ENCODE peak calls at places on chromosomes 13 and 19, in ten cellular contexts. J is BE2C, K is colonic mucosa, X is aorta, H is SJCRH30, V is transverse colon, W is cardiac muscle cell, S is neural progenitor cell, C is neuronal stem cell, Q is heart left ventricle. O is an unnamed sample. For H3K27me3, the result is how much of the 10 kb centered on the place peaks cover.

GRCh38 chr19:50417138-50417849 is 1.4 kb upstream of the SPIB start:
- DNase-seq in J (no peak), K (peak), X (no peak), H (no peak), V (peak), W (no peak), S (no peak), C (no peak), Q (no peak), O (peak)

GRCh38 chr13:52739468-52740071 is at the start of gene CNMD:
- DNase-seq in J (no peak), K (no peak), X (no peak), H (no peak), V (no peak), W (peak), S (peak), C (no peak), Q (no peak), O (no peak)

GRCh38 chr13:113220877-113221276 is 11.5 kb downstream of the CUL4A start:
- DNase-seq in J (peak), K (no peak), X (no peak), H (peak), V (no peak), W (no peak), S (peak), C (no peak), Q (peak), O (no peak)

GRCh38 chr13:105969761-105970160 is 565.7 kb downstream of the EFNB2 start:
- DNase-seq in J (no peak), K (no peak), X (no peak), H (no peak), V (no peak), W (no peak), S (no peak), C (no peak), Q (no peak), O (no peak)

GRCh38 chr19:48858984-48859710 is 9.3 kb downstream of the PLEKHA4 start:
- DNase-seq in J (no peak), K (peak), X (peak), H (no peak), V (peak), W (no peak), S (no peak), C (no peak), Q (no peak), O (peak)

GRCh38 chr19:51784922-51785690 is 9.9 kb upstream of the FPR3 start:
- DNase-seq in J (no peak), K (peak), X (peak), H (no peak), V (peak), W (no peak), S (no peak), C (no peak), Q (peak), O (peak)

GRCh38 chr13:111846396-111847174 is 220.4 kb upstream of the SOX1 start:
- DNase-seq in J (no peak), K (no peak), X (no peak), H (no peak), V (no peak), W (no peak), S (no peak), C (no peak), Q (no peak), O (no peak)

GRCh38 chr13:93289842-93290241 is 63.2 kb downstream of the GPC6 start:
- DNase-seq in J (no peak), K (no peak), X (no peak), H (no peak), V (no peak), W (no peak), S (no peak), C (no peak), Q (no peak), O (no peak)

GRCh38 chr13:110826101-110826500 is 88.8 kb downstream of the ANKRD10 start:
- DNase-seq in J (no peak), K (no peak), X (no peak), H (no peak), V (no peak), W (no peak), S (no peak), C (no peak), Q (no peak), O (no peak)

GRCh38 chr13:34810996-34811395 is 131.1 kb upstream of the NBEA start:
- DNase-seq in J (peak), K (no peak), X (no peak), H (no peak), V (no peak), W (no peak), S (no peak), C (no peak), Q (no peak), O (no peak)

GRCh38 chr13:26255717-26256277 is 1.9 kb downstream of the CDK8 start:
- DNase-seq in J (peak), K (no peak), X (no peak), H (peak), V (no peak), W (peak), S (no peak), C (no peak), Q (no peak), O (peak)

GRCh38 chr13:59700281-59700680 is 463.4 kb downstream of the DIAPH3 start:
- DNase-seq in J (no peak), K (no peak), X (no peak), H (no peak), V (no peak), W (no peak), S (no peak), C (no peak), Q (no peak), O (no peak)

GRCh38 chr19:15248648-15249559 is 16.7 kb upstream of the EPHX3 start:
- DNase-seq in J (no peak), K (peak), X (peak), H (peak), V (peak), W (no peak), S (no peak), C (no peak), Q (peak), O (no peak)

GRCh38 chr19:49585023-49585422 is 3.9 kb downstream of the PRRG2 start:
- DNase-seq in J (peak), K (no peak), X (no peak), H (no peak), V (no peak), W (peak), S (peak), C (no peak), Q (no peak), O (no peak)

GRCh38 chr19:6161271-6161850 is 25.9 kb downstream of the ACSBG2 start:
- DNase-seq in J (peak), K (peak), X (no peak), H (peak), V (peak), W (no peak), S (peak), C (no peak), Q (peak), O (peak)

GRCh38 chr19:17607936-17608335 is 52.5 kb downstream of the COLGALT1 start:
- DNase-seq in J (no peak), K (no peak), X (no peak), H (no peak), V (no peak), W (no peak), S (no peak), C (no peak), Q (no peak), O (no peak)

GRCh38 chr13:66344770-66345367 is 885.3 kb downstream of the PCDH9 start:
- DNase-seq in J (no peak), K (no peak), X (no peak), H (no peak), V (no peak), W (no peak), S (peak), C (peak), Q (no peak), O (no peak)

GRCh38 chr19:4033028-4033956 is 25.8 kb downstream of the PIAS4 start:
- DNase-seq in J (no peak), K (no peak), X (no peak), H (no peak), V (no peak), W (no peak), S (no peak), C (no peak), Q (no peak), O (no peak)

GRCh38 chr13:26899153-26899552 is 138.6 kb upstream of the GPR12 start:
- DNase-seq in J (no peak), K (no peak), X (no peak), H (no peak), V (no peak), W (no peak), S (no peak), C (no peak), Q (no peak), O (no peak)

GRCh38 chr13:95588721-95589120 is 36.2 kb downstream of the CLDN10 start:
- DNase-seq in J (no peak), K (no peak), X (no peak), H (no peak), V (no peak), W (no peak), S (no peak), C (no peak), Q (no peak), O (no peak)

GRCh38 chr13:63472736-63473135 is 2057.1 kb upstream of the PCDH20 start:
- DNase-seq in J (no peak), K (no peak), X (no peak), H (no peak), V (no peak), W (no peak), S (no peak), C (no peak), Q (no peak), O (no peak)

GRCh38 chr19:15243236-15243957 is 11.1 kb upstream of the EPHX3 start:
- DNase-seq in J (no peak), K (no peak), X (no peak), H (no peak), V (no peak), W (no peak), S (no peak), C (no peak), Q (no peak), O (no peak)

GRCh38 chr13:80337011-80337688 is 3.8 kb downstream of the SPRY2 start:
- DNase-seq in J (peak), K (peak), X (no peak), H (peak), V (peak), W (no peak), S (no peak), C (no peak), Q (peak), O (no peak)

GRCh38 chr13:32126298-32126697 is 94.7 kb downstream of the FRY start:
- DNase-seq in J (no peak), K (no peak), X (no peak), H (no peak), V (no peak), W (no peak), S (no peak), C (no peak), Q (no peak), O (no peak)

GRCh38 chr19:2719232-2719735 is 1.9 kb downstream of the DIRAS1 start:
- DNase-seq in J (no peak), K (no peak), X (no peak), H (no peak), V (no peak), W (no peak), S (no peak), C (no peak), Q (no peak), O (no peak)

GRCh38 chr19:2717638-2718541 is 3.3 kb downstream of the DIRAS1 start:
- DNase-seq in J (no peak), K (no peak), X (no peak), H (no peak), V (no peak), W (no peak), S (no peak), C (no peak), Q (no peak), O (no peak)

GRCh38 chr19:2721570-2722540 is 683 bp upstream of the DIRAS1 start:
- DNase-seq in J (no peak), K (no peak), X (no peak), H (no peak), V (no peak), W (no peak), S (no peak), C (no peak), Q (no peak), O (no peak)

GRCh38 chr19:2720777-2721569 is at the start of gene DIRAS1:
- DNase-seq in J (peak), K (no peak), X (no peak), H (no peak), V (no peak), W (peak), S (peak), C (no peak), Q (peak), O (no peak)

GRCh38 chr19:2719910-2720776 is 1.0 kb downstream of the DIRAS1 start:
- DNase-seq in J (no peak), K (no peak), X (no peak), H (no peak), V (no peak), W (no peak), S (peak), C (no peak), Q (peak), O (no peak)
- H3K4me3 ChIP-seq in J (peak), K (no peak), X (no peak), H (no peak), V (peak), W (peak), S (peak), C (peak), Q (peak), O (no peak)

DNA sequence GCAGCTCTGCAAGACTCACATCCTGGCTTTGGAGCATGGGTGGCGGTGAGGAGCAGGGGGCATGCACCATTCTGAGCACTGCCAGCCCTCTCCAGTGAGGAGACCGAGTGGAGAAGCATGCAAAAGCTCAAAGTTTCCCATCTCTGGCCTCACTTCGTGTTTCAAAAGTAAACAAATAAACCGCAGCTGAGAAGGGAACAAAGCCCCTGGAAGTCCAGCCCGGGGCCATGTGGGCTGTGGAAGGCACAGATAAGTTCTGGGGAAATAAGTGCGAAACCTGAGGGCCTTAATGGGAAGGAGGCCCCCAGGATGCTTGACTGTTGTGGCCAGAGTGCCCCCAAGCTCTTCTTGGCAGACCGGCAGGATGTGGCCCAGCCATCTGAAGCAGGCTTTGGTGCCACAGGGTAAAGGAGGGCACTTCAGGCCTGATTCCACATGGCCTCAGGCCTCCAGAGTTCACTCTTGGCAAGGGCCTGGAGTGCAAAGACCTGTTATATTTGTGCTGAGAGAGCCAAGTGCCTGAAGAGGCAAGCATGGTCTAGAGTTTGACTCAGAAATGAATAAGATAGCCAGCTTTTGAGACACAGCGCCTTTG is 1.2 kb downstream of the MEDAG start:
- DNase-seq in J (no peak), K (no peak), X (no peak), H (peak), V (no peak), W (no peak), S (no peak), C (no peak), Q (peak), O (no peak)
- H3K27me3 ChIP-seq in J (under half), K (under half), X (under half), H (under half), V (half or more), W (half or more), S (under half), C (under half), Q (under half), O (under half)

DNA sequence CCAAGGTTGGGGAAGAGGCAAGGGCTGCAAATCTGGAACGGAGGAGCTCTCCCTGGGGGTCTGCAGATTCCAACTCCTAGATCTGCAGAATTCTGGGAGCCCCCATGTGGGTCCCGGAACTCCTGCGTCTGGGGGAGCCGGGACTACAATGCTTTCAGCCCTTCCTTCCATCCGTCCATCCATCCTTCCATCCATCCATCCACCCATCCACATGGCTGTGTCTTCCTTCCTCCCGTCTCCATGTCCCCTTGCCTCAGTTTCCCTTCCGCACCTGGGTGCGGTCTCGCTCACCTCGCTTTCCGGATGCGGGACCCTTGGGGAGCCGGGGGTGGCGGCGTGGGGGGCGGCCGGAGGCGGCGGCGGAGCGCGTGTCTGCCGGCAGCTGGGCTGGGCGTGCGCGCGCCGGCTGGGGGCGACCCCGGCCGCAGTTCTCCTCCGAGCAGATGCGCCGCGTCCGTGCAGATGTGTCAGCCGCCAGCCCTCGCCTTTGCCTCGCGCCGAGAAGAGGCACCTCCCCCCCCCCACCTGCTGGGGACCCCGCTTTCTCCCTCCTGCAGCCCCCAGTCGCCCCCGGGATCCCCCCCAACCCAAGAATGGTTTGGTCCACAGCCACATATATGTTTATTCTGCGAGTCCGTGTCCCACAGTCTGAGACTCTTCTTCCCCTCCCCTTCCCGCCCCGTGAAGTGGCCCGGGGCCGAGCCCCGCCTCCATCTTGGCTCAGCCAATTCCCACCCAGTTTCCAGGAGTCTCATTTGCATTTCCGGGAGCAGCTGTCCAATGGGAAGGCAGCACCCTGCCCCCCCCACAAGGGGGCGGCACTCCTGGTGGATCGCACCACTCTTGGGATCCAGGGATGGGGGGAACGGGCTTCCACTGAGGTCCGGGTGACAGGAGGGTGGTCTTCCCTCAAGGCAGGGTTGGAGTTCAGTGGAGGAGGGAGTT is 8.8 kb downstream of the ISOC2 start:
- DNase-seq in J (peak), K (peak), X (no peak), H (peak), V (peak), W (peak), S (peak), C (peak), Q (peak), O (peak)
- H3K4me3 ChIP-seq in J (peak), K (no peak), X (no peak), H (no peak), V (no peak), W (peak), S (peak), C (peak), Q (no peak), O (no peak)

GRCh38 chr19:38399081-38399480 is 3.8 kb upstream of the FAM98C start:
- DNase-seq in J (no peak), K (no peak), X (no peak), H (no peak), V (no peak), W (no peak), S (no peak), C (no peak), Q (no peak), O (no peak)

GRCh38 chr19:38402623-38402966 is 298 bp upstream of the FAM98C start:
- DNase-seq in J (no peak), K (no peak), X (no peak), H (no peak), V (no peak), W (no peak), S (no peak), C (no peak), Q (no peak), O (no peak)

GRCh38 chr19:38401148-38401547 is 1.7 kb upstream of the FAM98C start:
- DNase-seq in J (no peak), K (no peak), X (no peak), H (no peak), V (no peak), W (no peak), S (no peak), C (no peak), Q (no peak), O (no peak)

GRCh38 chr19:38400361-38400760 is 2.5 kb upstream of the FAM98C start:
- DNase-seq in J (no peak), K (no peak), X (no peak), H (no peak), V (no peak), W (no peak), S (no peak), C (no peak), Q (no peak), O (no peak)

GRCh38 chr19:38399537-38399936 is 3.4 kb upstream of the FAM98C start:
- DNase-seq in J (no peak), K (no peak), X (no peak), H (no peak), V (no peak), W (no peak), S (no peak), C (no peak), Q (no peak), O (no peak)
- H3K27me3 ChIP-seq in J (under half), K (under half), X (under half), H (under half), V (half or more), W (under half), S (under half), C (under half), Q (half or more), O (under half)

DNA sequence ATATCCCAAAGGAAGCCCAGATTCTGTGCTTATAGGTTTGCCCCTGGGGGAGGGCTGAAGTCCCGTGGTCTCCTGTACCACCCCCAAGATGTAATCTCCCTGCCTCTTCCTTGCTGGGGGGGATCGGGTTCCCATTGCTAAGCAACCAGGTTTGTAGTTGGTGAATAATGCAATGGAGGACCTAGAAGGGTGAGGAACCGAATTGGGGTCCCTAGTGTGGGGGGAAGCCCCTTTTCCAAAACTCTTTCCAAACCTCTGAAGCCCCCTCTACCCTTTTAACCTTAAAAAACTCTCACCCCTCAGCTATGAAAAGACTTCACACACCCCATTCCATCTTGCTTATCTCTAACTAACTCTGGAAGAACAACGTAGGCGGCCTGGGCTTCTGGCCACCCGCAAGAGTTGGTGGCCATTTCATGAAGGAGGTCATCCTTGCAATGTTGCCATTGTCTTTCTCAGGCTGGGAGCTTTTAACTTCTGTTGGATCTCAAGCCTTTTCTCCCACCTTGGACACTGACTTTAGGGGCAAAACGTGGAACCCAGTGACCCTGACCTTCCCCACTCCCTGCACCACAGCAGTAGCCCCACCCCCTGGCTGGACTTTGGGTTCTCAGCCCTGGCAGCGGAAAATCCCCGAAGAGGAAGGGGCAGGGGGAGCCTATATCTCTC is 661 bp downstream of the PALM3 start:
- DNase-seq in J (no peak), K (no peak), X (no peak), H (no peak), V (no peak), W (no peak), S (no peak), C (no peak), Q (no peak), O (no peak)
- H3K4me3 ChIP-seq in J (no peak), K (no peak), X (no peak), H (no peak), V (no peak), W (no peak), S (no peak), C (no peak), Q (no peak), O (no peak)